ENCODE peak calls at places on chromosome 18, in nine cellular contexts. S, T, Z, V, D, E, Y, X and N are unnamed samples.

GRCh38 chr18:67924656-67925055 is 408.1 kb upstream of the DSEL start:
- DNase-seq in S (no peak), T (no peak), Z (no peak), V (no peak), D (no peak), E (no peak), Y (no peak), X (no peak), N (no peak)

GRCh38 chr18:13292736-13293135 is 74.2 kb downstream of the LDLRAD4 start:
- DNase-seq in S (no peak), T (no peak), Z (no peak), V (no peak), D (no peak), E (no peak), Y (no peak), X (no peak), N (no peak)

GRCh38 chr18:32271649-32272324 is 81.9 kb downstream of the MEP1B start:
- DNase-seq in S (peak), T (peak), Z (no peak), V (peak), D (peak), E (peak), Y (peak), X (no peak), N (no peak)

GRCh38 chr18:22275706-22276333 is 106.4 kb downstream of the GATA6 start:
- DNase-seq in S (no peak), T (no peak), Z (no peak), V (no peak), D (no peak), E (no peak), Y (no peak), X (no peak), N (no peak)

GRCh38 chr18:70709124-70709523 is 420.3 kb downstream of the SOCS6 start:
- DNase-seq in S (no peak), T (no peak), Z (no peak), V (no peak), D (no peak), E (no peak), Y (no peak), X (no peak), N (no peak)

GRCh38 chr18:65567372-65567771 is 183.4 kb upstream of the CDH7 start:
- DNase-seq in S (peak), T (no peak), Z (no peak), V (peak), D (peak), E (no peak), Y (no peak), X (no peak), N (no peak)

GRCh38 chr18:13371689-13372404 is 153.3 kb downstream of the LDLRAD4 start:
- DNase-seq in S (no peak), T (peak), Z (no peak), V (no peak), D (no peak), E (no peak), Y (no peak), X (no peak), N (no peak)

GRCh38 chr18:75218064-75218463 is 7.5 kb downstream of the TSHZ1 start:
- DNase-seq in S (no peak), T (no peak), Z (no peak), V (no peak), D (no peak), E (no peak), Y (no peak), X (no peak), N (no peak)

GRCh38 chr18:25298853-25299274 is 53.1 kb downstream of the ZNF521 start:
- DNase-seq in S (no peak), T (no peak), Z (no peak), V (no peak), D (peak), E (no peak), Y (no peak), X (no peak), N (no peak)

GRCh38 chr18:3453540-3454364 is 3.8 kb downstream of the TGIF1 start:
- DNase-seq in S (no peak), T (peak), Z (no peak), V (peak), D (peak), E (no peak), Y (peak), X (peak), N (no peak)

GRCh38 chr18:48161911-48162698 is 231.6 kb upstream of the SMAD2 start:
- DNase-seq in S (peak), T (no peak), Z (no peak), V (no peak), D (peak), E (no peak), Y (peak), X (no peak), N (no peak)

GRCh38 chr18:38695559-38696270 is 1130.1 kb upstream of the CELF4 start:
- DNase-seq in S (no peak), T (no peak), Z (no peak), V (no peak), D (no peak), E (no peak), Y (no peak), X (no peak), N (no peak)

GRCh38 chr18:7230646-7231349 is at the start of gene LRRC30:
- DNase-seq in S (no peak), T (no peak), Z (no peak), V (no peak), D (no peak), E (no peak), Y (no peak), X (no peak), N (no peak)

GRCh38 chr18:26978812-26979341 is 113.4 kb upstream of the AQP4 start:
- DNase-seq in S (no peak), T (peak), Z (no peak), V (no peak), D (no peak), E (no peak), Y (no peak), X (no peak), N (no peak)

GRCh38 chr18:24181806-24182205 is 42.9 kb downstream of the CABYR start:
- DNase-seq in S (no peak), T (no peak), Z (no peak), V (no peak), D (no peak), E (no peak), Y (no peak), X (no peak), N (no peak)

GRCh38 chr18:56034954-56035353 is 447.0 kb upstream of the TCF4 start:
- DNase-seq in S (no peak), T (no peak), Z (no peak), V (no peak), D (no peak), E (no peak), Y (no peak), X (no peak), N (no peak)

GRCh38 chr18:58338961-58339722 is 289.7 kb downstream of the ALPK2 start:
- DNase-seq in S (peak), T (no peak), Z (no peak), V (peak), D (peak), E (no peak), Y (no peak), X (no peak), N (no peak)

GRCh38 chr18:13375302-13376255 is 157.0 kb downstream of the LDLRAD4 start:
- DNase-seq in S (peak), T (no peak), Z (peak), V (no peak), D (peak), E (no peak), Y (peak), X (peak), N (no peak)

GRCh38 chr18:13618760-13619438 is 107.5 kb downstream of the FAM210A start:
- DNase-seq in S (no peak), T (no peak), Z (no peak), V (no peak), D (no peak), E (no peak), Y (no peak), X (no peak), N (no peak)

GRCh38 chr18:13463526-13463925 is 245.0 kb downstream of the LDLRAD4 start:
- DNase-seq in S (no peak), T (no peak), Z (no peak), V (no peak), D (no peak), E (peak), Y (no peak), X (no peak), N (no peak)

GRCh38 chr18:13067966-13068365 is 76.8 kb downstream of the CEP192 start:
- DNase-seq in S (no peak), T (no peak), Z (no peak), V (no peak), D (no peak), E (no peak), Y (no peak), X (no peak), N (no peak)

GRCh38 chr18:57497372-57498294 is 62.5 kb downstream of the ONECUT2 start:
- DNase-seq in S (no peak), T (no peak), Z (no peak), V (no peak), D (no peak), E (no peak), Y (no peak), X (no peak), N (no peak)

GRCh38 chr18:55478301-55478660 is 109.7 kb downstream of the TCF4 start:
- DNase-seq in S (no peak), T (no peak), Z (no peak), V (no peak), D (no peak), E (no peak), Y (no peak), X (no peak), N (no peak)

GRCh38 chr18:36572135-36572856 is 256.5 kb downstream of the TPGS2 start:
- DNase-seq in S (peak), T (peak), Z (no peak), V (peak), D (peak), E (peak), Y (peak), X (no peak), N (no peak)

GRCh38 chr18:52077251-52077983 is 262.6 kb upstream of the DCC start:
- DNase-seq in S (no peak), T (no peak), Z (no peak), V (no peak), D (no peak), E (no peak), Y (no peak), X (no peak), N (no peak)